ENCODE peak calls at places on chromosome 3, in eight cellular contexts. Z is esophagus squamous epithelium, R is spleen, N is PC-3, M is body of pancreas, X is cardiac muscle cell, Q is Panc1, J is heart left ventricle. B is an unnamed sample.

GRCh38 chr3:32816439-32817194 is 1.2 kb upstream of the TRIM71 start:
- DNase-seq in Z (no peak), R (peak), N (no peak), M (no peak), X (peak), Q (no peak), J (no peak), B (peak)

GRCh38 chr3:52314495-52314894 is 1.6 kb upstream of the DNAH1 start:
- DNase-seq in Z (no peak), R (no peak), N (no peak), M (no peak), X (no peak), Q (no peak), J (no peak), B (no peak)

GRCh38 chr3:37853691-37854413 is 7.8 kb upstream of the CTDSPL start:
- DNase-seq in Z (no peak), R (peak), N (no peak), M (no peak), X (no peak), Q (no peak), J (no peak), B (peak)

GRCh38 chr3:194224937-194225422 is 89.0 kb downstream of the HES1 start:
- DNase-seq in Z (no peak), R (no peak), N (no peak), M (no peak), X (no peak), Q (no peak), J (no peak), B (no peak)

GRCh38 chr3:36403661-36404060 is 23.4 kb downstream of the STAC start:
- DNase-seq in Z (no peak), R (no peak), N (no peak), M (no peak), X (no peak), Q (no peak), J (no peak), B (peak)

GRCh38 chr3:128075516-128076464 is 23.6 kb downstream of the SEC61A1 start:
- DNase-seq in Z (no peak), R (peak), N (no peak), M (peak), X (peak), Q (no peak), J (peak), B (peak)

GRCh38 chr3:133269393-133269792 is 130.5 kb upstream of the BFSP2 start:
- DNase-seq in Z (no peak), R (no peak), N (no peak), M (no peak), X (no peak), Q (no peak), J (no peak), B (no peak)

GRCh38 chr3:65924762-65925161 is 114.0 kb downstream of the MAGI1 start:
- DNase-seq in Z (no peak), R (no peak), N (no peak), M (no peak), X (no peak), Q (no peak), J (no peak), B (no peak)

GRCh38 chr3:22175899-22176298 is 424.9 kb upstream of the ZNF385D start:
- DNase-seq in Z (no peak), R (no peak), N (peak), M (no peak), X (no peak), Q (peak), J (no peak), B (no peak)

GRCh38 chr3:56415672-56416071 is 52.6 kb downstream of the ERC2 start:
- DNase-seq in Z (no peak), R (no peak), N (peak), M (no peak), X (no peak), Q (no peak), J (no peak), B (peak)

GRCh38 chr3:165359005-165359404 is 162.8 kb upstream of the SLITRK3 start:
- DNase-seq in Z (no peak), R (no peak), N (no peak), M (no peak), X (no peak), Q (no peak), J (no peak), B (no peak)

GRCh38 chr3:42801048-42801620 is 3.2 kb downstream of the HIGD1A start:
- DNase-seq in Z (no peak), R (no peak), N (no peak), M (no peak), X (no peak), Q (no peak), J (no peak), B (no peak)

GRCh38 chr3:69129531-69129930 is 7.1 kb upstream of the LMOD3 start:
- DNase-seq in Z (no peak), R (no peak), N (no peak), M (no peak), X (no peak), Q (no peak), J (no peak), B (no peak)

GRCh38 chr3:9902372-9903237 is at the start of gene IL17RE:
- DNase-seq in Z (no peak), R (peak), N (no peak), M (peak), X (no peak), Q (no peak), J (no peak), B (peak)

GRCh38 chr3:16441306-16441898 is 72.1 kb downstream of the RFTN1 start:
- DNase-seq in Z (no peak), R (no peak), N (no peak), M (no peak), X (no peak), Q (no peak), J (no peak), B (no peak)

GRCh38 chr3:89577517-89578252 is 470.3 kb downstream of the EPHA3 start:
- DNase-seq in Z (no peak), R (no peak), N (no peak), M (no peak), X (no peak), Q (no peak), J (no peak), B (no peak)

GRCh38 chr3:195892105-195892354 is 16.3 kb downstream of the TNK2 start:
- DNase-seq in Z (no peak), R (no peak), N (no peak), M (no peak), X (no peak), Q (no peak), J (no peak), B (no peak)

GRCh38 chr3:30518872-30519271 is 87.5 kb upstream of the TGFBR2 start:
- DNase-seq in Z (no peak), R (no peak), N (no peak), M (no peak), X (no peak), Q (no peak), J (no peak), B (no peak)

GRCh38 chr3:172367205-172368105 is 80.8 kb downstream of the GHSR start:
- DNase-seq in Z (no peak), R (no peak), N (no peak), M (no peak), X (no peak), Q (no peak), J (no peak), B (no peak)

GRCh38 chr3:70840106-70840870 is 527.9 kb upstream of the MDFIC2 start:
- DNase-seq in Z (no peak), R (no peak), N (peak), M (peak), X (no peak), Q (no peak), J (no peak), B (peak)

GRCh38 chr3:8536106-8537052 is 34.8 kb downstream of the LMCD1 start:
- DNase-seq in Z (no peak), R (no peak), N (peak), M (no peak), X (no peak), Q (no peak), J (no peak), B (no peak)

GRCh38 chr3:101279162-101279561 is 41.2 kb downstream of the IMPG2 start:
- DNase-seq in Z (no peak), R (no peak), N (peak), M (no peak), X (no peak), Q (no peak), J (no peak), B (peak)

GRCh38 chr3:40920041-40920440 is 279.3 kb upstream of the CTNNB1 start:
- DNase-seq in Z (no peak), R (no peak), N (peak), M (no peak), X (no peak), Q (no peak), J (no peak), B (peak)

GRCh38 chr3:100869787-100870186 is 123.4 kb downstream of the ABI3BP start:
- DNase-seq in Z (no peak), R (no peak), N (no peak), M (no peak), X (no peak), Q (no peak), J (no peak), B (no peak)

GRCh38 chr3:13621381-13622221 is 72.7 kb downstream of the FBLN2 start:
- DNase-seq in Z (no peak), R (peak), N (no peak), M (no peak), X (no peak), Q (no peak), J (no peak), B (no peak)

GRCh38 chr3:143751643-143752178 is 96.6 kb downstream of the SLC9A9 start:
- DNase-seq in Z (no peak), R (no peak), N (no peak), M (no peak), X (no peak), Q (no peak), J (no peak), B (no peak)

GRCh38 chr3:108552267-108553159 is 36.7 kb downstream of the CIP2A start:
- DNase-seq in Z (no peak), R (no peak), N (peak), M (no peak), X (peak), Q (peak), J (no peak), B (peak)

GRCh38 chr3:24886511-24886910 is 391.9 kb upstream of the THRB start:
- DNase-seq in Z (no peak), R (no peak), N (no peak), M (no peak), X (no peak), Q (no peak), J (no peak), B (no peak)

GRCh38 chr3:174243194-174243593 is 615.9 kb upstream of the NAALADL2 start:
- DNase-seq in Z (no peak), R (no peak), N (no peak), M (no peak), X (no peak), Q (no peak), J (no peak), B (no peak)

GRCh38 chr3:127915115-127915936 is at the start of gene KBTBD12:
- DNase-seq in Z (no peak), R (no peak), N (no peak), M (peak), X (peak), Q (no peak), J (peak), B (no peak)

GRCh38 chr3:119898478-119899177 is 116.7 kb downstream of the NR1I2 start:
- DNase-seq in Z (no peak), R (no peak), N (peak), M (no peak), X (no peak), Q (no peak), J (no peak), B (peak)

GRCh38 chr3:171615742-171616141 is 155.5 kb upstream of the TNIK start:
- DNase-seq in Z (no peak), R (no peak), N (no peak), M (no peak), X (no peak), Q (no peak), J (no peak), B (peak)

GRCh38 chr3:82354181-82354696 is 592.8 kb upstream of the GBE1 start:
- DNase-seq in Z (no peak), R (no peak), N (no peak), M (peak), X (no peak), Q (no peak), J (no peak), B (no peak)

GRCh38 chr3:177781686-177782161 is 584.4 kb upstream of the TBL1XR1 start:
- DNase-seq in Z (no peak), R (no peak), N (no peak), M (no peak), X (peak), Q (no peak), J (peak), B (no peak)

GRCh38 chr3:33115024-33115768 is 1.4 kb downstream of the CRTAP start:
- DNase-seq in Z (no peak), R (peak), N (peak), M (peak), X (peak), Q (no peak), J (peak), B (peak)

GRCh38 chr3:196194542-196194915 is 16.7 kb downstream of the ZDHHC19 start:
- DNase-seq in Z (no peak), R (peak), N (no peak), M (no peak), X (no peak), Q (no peak), J (no peak), B (no peak)

GRCh38 chr3:196617256-196617655 is 22.2 kb upstream of the NRROS start:
- DNase-seq in Z (no peak), R (no peak), N (no peak), M (no peak), X (no peak), Q (no peak), J (no peak), B (no peak)

GRCh38 chr3:168113848-168114247 is 18.1 kb upstream of the GOLIM4 start:
- DNase-seq in Z (no peak), R (no peak), N (no peak), M (no peak), X (no peak), Q (no peak), J (no peak), B (no peak)
- TF ChIP-seq CTCF in Z (no peak), R (no peak), N (no peak), M (no peak), X (no peak), Q (no peak), J (no peak), B (no peak)

GRCh38 chr3:114454592-114455251 is 160.9 kb downstream of the TIGIT start:
- DNase-seq in Z (no peak), R (no peak), N (no peak), M (no peak), X (peak), Q (no peak), J (peak), B (no peak)

GRCh38 chr3:114452176-114452744 is 158.4 kb downstream of the TIGIT start:
- DNase-seq in Z (no peak), R (no peak), N (no peak), M (no peak), X (no peak), Q (no peak), J (no peak), B (no peak)

GRCh38 chr3:114453296-114453888 is 159.6 kb downstream of the TIGIT start:
- DNase-seq in Z (no peak), R (no peak), N (no peak), M (no peak), X (no peak), Q (no peak), J (no peak), B (no peak)

GRCh38 chr3:114456742-114457141 is 162.9 kb downstream of the TIGIT start:
- DNase-seq in Z (no peak), R (no peak), N (no peak), M (no peak), X (no peak), Q (no peak), J (no peak), B (no peak)

GRCh38 chr3:114455432-114455831 is 161.6 kb downstream of the TIGIT start:
- DNase-seq in Z (no peak), R (no peak), N (no peak), M (no peak), X (no peak), Q (no peak), J (no peak), B (no peak)
- H3K4me3 ChIP-seq in Z (peak), R (no peak), N (no peak), M (no peak), X (peak), Q (no peak), J (peak), B (no peak)

GRCh38 chr3:161422171-161422693 is 50.9 kb upstream of the SPTSSB start:
- DNase-seq in Z (no peak), R (no peak), N (no peak), M (no peak), X (no peak), Q (no peak), J (no peak), B (no peak)
- TF ChIP-seq CTCF in Z (no peak), R (no peak), N (no peak), M (no peak), X (no peak), Q (no peak), J (no peak), B (no peak)

DNA sequence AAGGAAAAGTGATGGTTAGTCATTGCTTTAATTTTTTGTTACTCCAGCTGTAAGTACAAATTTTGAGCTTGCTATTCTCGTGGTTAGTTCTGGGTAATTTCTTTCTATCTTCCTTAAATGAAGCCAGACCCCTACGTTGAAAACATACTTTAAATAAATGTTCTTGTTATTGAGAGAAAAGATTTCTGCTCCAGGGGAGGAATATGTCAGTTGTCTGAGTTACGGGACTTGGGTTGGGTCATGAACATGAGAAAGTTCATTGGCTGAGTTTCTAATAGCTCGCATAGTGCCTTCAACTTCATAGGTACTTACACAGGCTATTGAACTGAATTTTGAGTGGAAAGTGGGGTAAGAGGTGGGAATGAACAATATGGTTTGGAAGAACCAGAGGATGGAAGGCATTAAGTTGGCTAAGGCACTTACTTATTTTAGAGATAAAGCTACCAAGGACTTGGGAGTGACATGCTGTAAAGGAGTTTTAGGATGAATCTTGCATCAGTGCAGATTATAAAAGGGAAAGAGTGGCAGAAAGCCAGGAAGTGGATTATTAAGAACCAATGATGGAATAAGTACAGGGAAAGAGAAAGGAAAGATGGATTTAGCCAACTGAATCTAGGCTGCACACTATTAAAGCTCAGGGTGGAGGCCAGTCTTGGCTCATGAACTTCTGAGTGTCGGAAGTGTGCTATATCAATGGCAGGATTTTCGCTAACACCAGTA is 1.4 kb downstream of the RPSA start:
- DNase-seq in Z (no peak), R (no peak), N (no peak), M (no peak), X (no peak), Q (no peak), J (no peak), B (no peak)
- H3K4me3 ChIP-seq in Z (peak), R (peak), N (peak), M (peak), X (peak), Q (peak), J (peak), B (peak)

GRCh38 chr3:71930056-71930991 is 145.4 kb upstream of the PROK2 start:
- DNase-seq in Z (no peak), R (no peak), N (peak), M (no peak), X (peak), Q (no peak), J (no peak), B (peak)
- TF ChIP-seq CTCF in Z (no peak), R (no peak), N (peak), M (no peak), X (peak), Q (peak), J (no peak), B (peak)

GRCh38 chr3:11211531-11212300 is 57.4 kb downstream of the HRH1 start:
- DNase-seq in Z (no peak), R (no peak), N (no peak), M (no peak), X (no peak), Q (no peak), J (no peak), B (no peak)
- H3K4me3 ChIP-seq in Z (no peak), R (no peak), N (no peak), M (no peak), X (no peak), Q (no peak), J (no peak), B (no peak)

DNA sequence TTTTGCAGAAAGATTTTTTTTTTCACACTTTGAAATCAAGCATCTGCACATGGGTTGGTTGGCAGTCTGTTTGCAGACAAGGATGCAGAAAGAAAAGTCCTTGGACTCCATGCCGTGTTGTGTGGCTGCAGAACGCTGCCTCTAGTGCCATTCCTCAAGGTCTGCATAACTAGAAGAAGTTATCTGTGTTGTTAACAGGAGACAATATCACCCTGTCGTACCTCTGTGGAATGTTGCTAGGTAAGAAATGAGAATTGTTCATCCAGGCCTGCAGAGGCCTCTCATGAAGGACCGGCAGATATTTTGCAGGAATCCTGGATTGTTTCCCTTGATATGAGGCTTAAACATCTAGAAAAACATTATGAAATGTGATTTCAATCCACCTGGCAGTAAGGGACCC is 58.5 kb upstream of the PPARG start:
- DNase-seq in Z (no peak), R (no peak), N (peak), M (no peak), X (no peak), Q (no peak), J (no peak), B (peak)
- TF ChIP-seq CTCF in Z (no peak), R (no peak), N (peak), M (no peak), X (no peak), Q (no peak), J (no peak), B (no peak)